ENCODE peak calls at places on chromosomes 2 and 18, in five cellular contexts. One of them, this sample, is unnamed.

GRCh38 chr2:230408244-230408842 is 7.7 kb upstream of the SP100 start:
- DNase-seq in A549: no peak
- DNase-seq in GM12878: no peak
- DNase-seq in HepG2: no peak
- DNase-seq in H1: no peak
- DNase-seq in this sample: no peak

GRCh38 chr2:241844066-241844728 is 14.5 kb downstream of the PDCD1 start:
- DNase-seq in HepG2: no peak
- DNase-seq in H1: peak; percentile 67
- DNase-seq in GM12878: no peak
- DNase-seq in A549: peak; percentile 43
- DNase-seq in this sample: peak; percentile 81

GRCh38 chr2:178280261-178280852 is 86.0 kb downstream of the OSBPL6 start:
- DNase-seq in H1: no peak
- DNase-seq in GM12878: no peak
- DNase-seq in A549: peak; percentile 30
- DNase-seq in HepG2: peak; percentile 53
- DNase-seq in this sample: peak; percentile 62

GRCh38 chr2:72745679-72746368 is 80.0 kb downstream of the EXOC6B start:
- DNase-seq in GM12878: no peak
- DNase-seq in A549: peak; percentile 40
- DNase-seq in H1: no peak
- DNase-seq in HepG2: peak; percentile 81
- DNase-seq in this sample: peak; percentile 18

GRCh38 chr2:42480402-42480801 is 13.4 kb downstream of the KCNG3 start:
- DNase-seq in A549: no peak
- DNase-seq in H1: no peak
- DNase-seq in HepG2: no peak
- DNase-seq in GM12878: no peak
- DNase-seq in this sample: no peak

GRCh38 chr2:39455826-39456225 is 18.7 kb upstream of the MAP4K3 start:
- DNase-seq in GM12878: no peak
- DNase-seq in HepG2: no peak
- DNase-seq in A549: no peak
- DNase-seq in H1: no peak
- DNase-seq in this sample: no peak

GRCh38 chr2:241659150-241659739 is 21.8 kb downstream of the ATG4B start:
- DNase-seq in H1: peak; percentile 65
- DNase-seq in GM12878: no peak
- DNase-seq in A549: peak; percentile 27
- DNase-seq in HepG2: peak; percentile 78
- DNase-seq in this sample: no peak

GRCh38 chr2:139917723-139918384 is 1137.7 kb upstream of the NXPH2 start:
- DNase-seq in H1: no peak
- DNase-seq in HepG2: no peak
- DNase-seq in GM12878: no peak
- DNase-seq in A549: no peak
- DNase-seq in this sample: no peak

GRCh38 chr18:52394602-52395001 is 54.6 kb downstream of the DCC start:
- DNase-seq in GM12878: peak; percentile 52
- DNase-seq in H1: no peak
- DNase-seq in HepG2: no peak
- DNase-seq in A549: no peak
- DNase-seq in this sample: no peak

GRCh38 chr18:74596959-74597661 is 560 bp upstream of the ZNF407 start:
- DNase-seq in A549: peak; percentile 18
- DNase-seq in HepG2: peak; percentile 5
- DNase-seq in H1: peak; percentile 76
- DNase-seq in GM12878: no peak
- DNase-seq in this sample: peak; percentile 55

GRCh38 chr18:34039194-34039593 is 185.5 kb downstream of the NOL4 start:
- DNase-seq in H1: no peak
- DNase-seq in GM12878: peak; percentile 21
- DNase-seq in A549: no peak
- DNase-seq in HepG2: no peak
- DNase-seq in this sample: no peak

GRCh38 chr2:182377467-182377866 is 49.4 kb downstream of the PDE1A start:
- DNase-seq in GM12878: no peak
- DNase-seq in H1: no peak
- DNase-seq in A549: no peak
- DNase-seq in HepG2: no peak
- DNase-seq in this sample: no peak

GRCh38 chr18:10140928-10141327 is 227.1 kb downstream of the VAPA start:
- DNase-seq in A549: peak; percentile 31
- DNase-seq in GM12878: no peak
- DNase-seq in H1: peak; percentile 45
- DNase-seq in HepG2: peak; percentile 85
- DNase-seq in this sample: no peak

GRCh38 chr18:13688191-13689136 is 37.9 kb downstream of the FAM210A start:
- DNase-seq in H1: no peak
- DNase-seq in HepG2: no peak
- DNase-seq in GM12878: no peak
- DNase-seq in A549: no peak
- DNase-seq in this sample: no peak

GRCh38 chr2:33372940-33373553 is 103.4 kb upstream of the RASGRP3 start:
- DNase-seq in HepG2: peak; percentile 45
- DNase-seq in GM12878: peak; percentile 19
- DNase-seq in H1: no peak
- DNase-seq in A549: peak; percentile 61
- DNase-seq in this sample: peak; percentile 63

GRCh38 chr2:239337122-239337876 is 63.5 kb downstream of the HDAC4 start:
- DNase-seq in GM12878: no peak
- DNase-seq in A549: no peak
- DNase-seq in HepG2: no peak
- DNase-seq in H1: no peak
- DNase-seq in this sample: no peak

GRCh38 chr2:43228782-43229659 is 2.6 kb upstream of the ZFP36L2 start:
- DNase-seq in A549: no peak
- DNase-seq in GM12878: no peak
- DNase-seq in H1: no peak
- DNase-seq in HepG2: no peak
- DNase-seq in this sample: no peak

GRCh38 chr2:23549051-23549450 is 164.1 kb downstream of the KLHL29 start:
- DNase-seq in H1: no peak
- DNase-seq in A549: no peak
- DNase-seq in HepG2: no peak
- DNase-seq in GM12878: no peak
- DNase-seq in this sample: no peak

GRCh38 chr2:200351815-200352214 is 45.3 kb downstream of the SPATS2L start:
- DNase-seq in H1: no peak
- DNase-seq in HepG2: no peak
- DNase-seq in A549: no peak
- DNase-seq in GM12878: no peak
- DNase-seq in this sample: no peak

DNA sequence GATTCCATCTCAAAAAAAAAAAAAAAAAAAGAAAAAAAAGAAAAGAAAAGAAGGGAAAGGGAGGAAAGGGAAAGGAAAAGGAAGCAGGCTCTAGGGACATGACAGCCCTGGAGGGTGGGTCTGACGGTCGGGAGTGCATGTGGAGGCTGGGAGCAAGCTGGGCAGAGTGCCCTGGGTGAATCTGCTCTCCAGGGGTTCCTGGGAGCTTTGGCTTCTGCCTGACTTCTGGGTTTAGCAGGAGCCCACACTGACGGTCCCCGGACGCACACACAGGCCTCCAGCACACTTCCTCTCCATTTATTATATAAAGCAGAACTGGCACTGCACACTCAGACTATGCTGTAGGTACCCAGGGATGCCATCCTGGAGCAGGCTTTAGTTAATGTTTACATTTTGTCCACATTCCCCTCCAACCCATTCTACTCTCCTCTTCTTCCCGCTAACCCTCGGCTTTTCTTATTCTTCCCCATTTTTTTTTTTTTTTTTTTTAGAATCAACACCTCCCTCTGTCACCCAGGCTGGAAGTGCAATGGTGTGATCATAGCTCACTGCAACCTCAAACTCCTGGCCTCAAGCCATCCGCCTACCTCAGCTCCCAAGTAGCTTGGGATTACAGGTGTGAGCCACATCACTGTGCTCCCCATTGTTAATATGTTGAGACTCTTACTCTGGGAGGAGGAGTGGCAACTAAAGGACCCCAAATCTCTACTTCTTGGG is 151.1 kb upstream of the SLC1A4 start:
- DNase-seq in A549: no peak
- DNase-seq in H1: no peak
- DNase-seq in HepG2: no peak
- DNase-seq in GM12878: no peak
- DNase-seq in this sample: no peak
- TF ChIP-seq KDM1A in A549: no peak
- TF ChIP-seq KDM1A in H1: no peak
- TF ChIP-seq KDM1A in HepG2: no peak
- TF ChIP-seq KDM1A in GM12878: no peak
- TF ChIP-seq KDM1A in this sample: no peak

GRCh38 chr2:18273205-18273604 is 287.2 kb downstream of the RDH14 start:
- DNase-seq in GM12878: no peak
- DNase-seq in HepG2: no peak
- DNase-seq in A549: no peak
- DNase-seq in H1: no peak
- DNase-seq in this sample: no peak
- TF ChIP-seq KDM1A in GM12878: no peak
- TF ChIP-seq KDM1A in HepG2: no peak
- TF ChIP-seq KDM1A in A549: no peak
- TF ChIP-seq KDM1A in H1: no peak
- TF ChIP-seq KDM1A in this sample: no peak

DNA sequence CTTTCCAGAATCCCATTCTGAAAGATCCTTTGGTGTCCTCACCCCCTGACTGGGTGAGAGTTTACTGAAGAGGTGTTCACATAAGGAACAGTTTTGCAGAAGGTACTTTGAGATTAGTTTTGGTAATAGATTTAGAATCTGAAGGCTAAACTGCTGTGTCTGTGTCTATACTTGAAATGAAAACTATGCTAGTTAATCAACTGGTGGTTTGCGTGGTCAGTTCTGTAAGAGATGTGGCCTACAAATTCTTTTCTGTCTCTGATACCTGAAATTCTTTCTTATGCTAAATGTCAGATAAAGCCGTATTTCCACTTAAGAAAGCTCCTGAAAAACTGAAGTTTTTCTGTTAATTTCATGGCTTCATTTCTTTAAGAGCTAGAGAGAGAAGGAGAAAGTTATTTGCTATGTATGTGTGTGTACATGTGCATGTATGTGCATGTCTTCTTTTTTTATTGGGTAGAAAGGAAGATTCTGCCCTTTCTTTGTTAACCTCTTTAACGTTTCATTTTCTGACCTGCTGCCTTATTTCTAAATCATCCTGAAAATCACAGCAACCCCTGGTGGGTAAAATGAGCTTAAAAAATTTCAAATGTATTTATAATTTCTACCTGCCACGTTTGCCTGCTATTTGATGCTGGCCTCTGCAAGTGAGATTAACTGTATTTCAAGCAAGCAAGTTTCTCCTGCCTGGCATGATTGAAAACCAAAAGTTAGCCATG is 552.0 kb upstream of the NRP2 start:
- DNase-seq in GM12878: no peak
- DNase-seq in HepG2: no peak
- DNase-seq in H1: no peak
- DNase-seq in A549: no peak
- DNase-seq in this sample: no peak
- TF ChIP-seq KDM1A in GM12878: no peak
- TF ChIP-seq KDM1A in HepG2: no peak
- TF ChIP-seq KDM1A in H1: no peak
- TF ChIP-seq KDM1A in A549: no peak
- TF ChIP-seq KDM1A in this sample: no peak

GRCh38 chr2:177064417-177064816 is 148.2 kb upstream of the HNRNPA3 start:
- DNase-seq in H1: no peak
- DNase-seq in GM12878: no peak
- DNase-seq in A549: no peak
- DNase-seq in HepG2: no peak
- DNase-seq in this sample: no peak
- TF ChIP-seq KDM1A in H1: no peak
- TF ChIP-seq KDM1A in GM12878: no peak
- TF ChIP-seq KDM1A in A549: no peak
- TF ChIP-seq KDM1A in HepG2: no peak
- TF ChIP-seq KDM1A in this sample: no peak